ENCODE peak calls at places on chromosomes 11 and 22, in ten cellular contexts. W is cardiac muscle cell, X is HFF-Myc, U is cardiac fibroblast, F is neural crest cell, Z is fibroblast of pulmonary artery, D is fibroblast of the aortic adventitia, K is HFFc6, N is activated B cell treated with CpG ODN at 0.5 μM for 24 hours, C is hepatocyte. T is an unnamed sample.
A peak's percentile ranks its signal among the peaks of the same experiment; 100 is the strongest.

GRCh38 chr11:67492801-67493547 is 10.1 kb downstream of the AIP start:
- DNase-seq in Z (no peak), D (no peak), F (no peak), N (no peak), W (no peak), U (no peak), C (no peak), K (no peak), X (no peak), T (no peak)

GRCh38 chr11:41201156-41201555 is 258.3 kb downstream of the LRRC4C start:
- DNase-seq in C (peak; percentile 49), D (no peak), X (peak; percentile 3), F (peak; percentile 65), Z (peak; percentile 10), K (no peak), W (peak; percentile 19), U (peak; percentile 10), N (no peak), T (peak; percentile 47)

GRCh38 chr11:84722583-84723108 is 904.5 kb downstream of the DLG2 start:
- DNase-seq in C (no peak), Z (no peak), K (no peak), F (no peak), N (no peak), W (no peak), U (no peak), X (no peak), D (no peak), T (no peak)

GRCh38 chr11:14244926-14245325 is 114.1 kb downstream of the RRAS2 start:
- DNase-seq in K (no peak), D (no peak), U (no peak), W (no peak), Z (no peak), F (no peak), C (no peak), X (no peak), N (no peak), T (no peak)

GRCh38 chr11:125180413-125181305 is 16.1 kb downstream of the PKNOX2 start:
- DNase-seq in W (no peak), K (no peak), X (no peak), D (peak; percentile 51), Z (peak; percentile 14), U (peak; percentile 63), C (no peak), N (no peak), F (no peak), T (no peak)

GRCh38 chr11:118928108-118928869 is 2.6 kb upstream of the BCL9L start:
- DNase-seq in U (peak; percentile 96), W (peak; percentile 95), Z (peak; percentile 94), K (peak; percentile 94), N (peak; percentile 94), C (peak; percentile 96), X (peak; percentile 85), D (peak; percentile 96), F (peak; percentile 99), T (peak; percentile 93)

GRCh38 chr22:45709866-45710265 is 38.2 kb downstream of the ATXN10 start:
- DNase-seq in F (no peak), W (peak; percentile 6), C (no peak), Z (no peak), U (peak; percentile 73), K (peak; percentile 81), N (no peak), D (peak; percentile 35), X (no peak), T (no peak)

GRCh38 chr11:30635401-30635989 is 49.3 kb upstream of the MPPED2 start:
- DNase-seq in K (no peak), C (peak; percentile 19), W (peak; percentile 0), U (no peak), X (no peak), F (peak; percentile 55), D (no peak), N (no peak), Z (no peak), T (peak; percentile 20)

GRCh38 chr11:34185926-34186841 is 80.8 kb downstream of the NAT10 start:
- DNase-seq in K (no peak), C (no peak), Z (peak; percentile 30), U (no peak), N (no peak), D (peak; percentile 28), X (no peak), W (peak; percentile 20), F (peak; percentile 21), T (peak; percentile 61)

GRCh38 chr11:71139516-71140205 is 112.7 kb downstream of the SHANK2 start:
- DNase-seq in Z (no peak), U (no peak), X (no peak), F (no peak), W (peak; percentile 51), N (no peak), K (no peak), D (peak; percentile 19), C (peak; percentile 27), T (no peak)

GRCh38 chr22:45335021-45335818 is 25.5 kb downstream of the FAM118A start:
- DNase-seq in C (no peak), W (no peak), X (no peak), Z (no peak), D (no peak), U (no peak), N (no peak), K (no peak), F (no peak), T (peak; percentile 19)

GRCh38 chr11:118607401-118608267 is at the start of gene PHLDB1:
- DNase-seq in N (peak; percentile 48), U (peak; percentile 79), K (peak; percentile 69), Z (peak; percentile 72), C (peak; percentile 68), F (peak; percentile 52), D (peak; percentile 68), W (peak; percentile 82), X (no peak), T (peak; percentile 62)

GRCh38 chr11:35511666-35512065 is 13.8 kb downstream of the PAMR1 start:
- DNase-seq in F (no peak), W (peak; percentile 47), Z (peak; percentile 44), N (no peak), U (peak; percentile 79), X (no peak), C (no peak), K (peak; percentile 88), D (no peak), T (no peak)

GRCh38 chr11:19374189-19374588 is 133.4 kb upstream of the E2F8 start:
- DNase-seq in W (peak; percentile 75), Z (peak; percentile 85), D (peak; percentile 94), X (peak; percentile 43), C (no peak), N (no peak), K (peak; percentile 98), U (peak; percentile 98), F (no peak), T (no peak)

GRCh38 chr11:1467270-1467669 is 19.3 kb downstream of the MOB2 start:
- DNase-seq in U (no peak), F (no peak), C (no peak), K (no peak), W (no peak), Z (no peak), X (no peak), N (no peak), D (no peak), T (no peak)
- TF ChIP-seq CTCF in U (no peak), F (no peak), C (no peak), K (no peak), W (no peak), Z (no peak), X (no peak), N (no peak), D (no peak), T (no peak)

DNA sequence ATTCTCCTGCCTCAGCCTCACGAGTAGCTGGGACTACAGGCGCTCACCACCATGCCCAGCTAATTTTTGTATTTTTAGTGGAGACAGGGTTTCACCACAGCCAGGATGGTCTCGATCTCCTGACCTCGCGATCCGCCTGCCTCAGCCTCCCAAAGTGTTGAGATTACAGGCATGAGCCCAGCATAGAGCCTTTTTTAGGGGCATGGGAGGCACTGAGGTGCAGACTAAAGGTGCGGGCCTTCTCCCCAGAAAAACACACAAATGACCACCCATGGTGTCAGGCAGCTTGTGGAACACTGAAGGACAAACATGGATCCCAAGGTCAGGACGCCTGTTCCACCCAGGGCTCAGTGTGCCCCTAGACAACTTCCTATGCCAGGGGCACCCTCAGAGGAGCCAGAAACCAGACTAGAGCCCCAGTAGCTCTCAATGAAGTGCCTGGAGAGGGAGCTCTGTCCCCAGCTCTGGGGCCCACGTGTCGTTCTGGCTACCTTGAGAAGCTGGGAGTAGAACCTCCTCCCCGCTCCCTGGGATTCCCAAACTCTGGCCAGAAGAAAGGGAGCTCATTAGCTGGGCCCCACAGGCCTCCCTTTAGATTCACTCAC is 21.2 kb upstream of the CD5 start:
- DNase-seq in U (no peak), X (no peak), K (no peak), N (no peak), C (no peak), F (no peak), W (no peak), D (no peak), Z (no peak), T (no peak)
- TF ChIP-seq CTCF in U (no peak), X (no peak), K (no peak), N (no peak), C (no peak), F (no peak), W (no peak), D (no peak), Z (no peak), T (no peak)

DNA sequence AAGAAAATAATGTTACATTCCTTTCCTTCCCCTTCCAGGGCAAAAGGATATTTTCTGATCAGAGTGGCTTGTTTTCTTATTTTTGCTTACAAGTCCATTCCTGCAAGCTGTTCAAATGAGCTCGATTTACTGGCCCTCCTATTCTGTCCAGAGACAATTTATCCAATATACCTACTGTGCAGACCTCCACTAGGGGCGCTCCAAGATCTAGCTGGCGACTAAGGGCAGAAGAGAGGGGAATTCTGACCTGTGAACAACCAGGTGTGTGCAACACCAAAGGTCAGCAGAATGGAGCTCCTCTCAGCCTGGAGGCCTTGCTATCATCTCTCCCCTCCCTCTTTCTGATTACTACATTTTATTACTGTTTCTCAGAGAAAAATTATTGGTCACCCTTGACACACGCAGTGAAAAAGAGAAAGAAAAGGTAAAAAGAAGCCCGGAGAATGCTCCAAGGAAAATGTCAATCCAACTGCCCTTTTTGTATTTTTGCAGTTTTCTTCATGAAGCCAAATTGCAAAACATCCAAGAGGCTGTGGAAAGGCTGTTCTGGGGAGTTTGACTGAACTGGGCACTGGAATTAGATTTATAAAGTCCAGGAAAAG is 3.2 kb downstream of the SEZ6L start:
- DNase-seq in C (peak; percentile 74), Z (peak; percentile 20), K (no peak), U (peak; percentile 27), X (no peak), F (peak; percentile 59), W (peak; percentile 14), D (peak; percentile 0), N (no peak), T (peak; percentile 74)
- TF ChIP-seq CTCF in C (peak; percentile 61), Z (peak; percentile 64), K (peak; percentile 77), U (peak; percentile 58), X (peak; percentile 86), F (peak; percentile 78), W (peak; percentile 53), D (peak; percentile 33), N (no peak), T (peak; percentile 81)

DNA sequence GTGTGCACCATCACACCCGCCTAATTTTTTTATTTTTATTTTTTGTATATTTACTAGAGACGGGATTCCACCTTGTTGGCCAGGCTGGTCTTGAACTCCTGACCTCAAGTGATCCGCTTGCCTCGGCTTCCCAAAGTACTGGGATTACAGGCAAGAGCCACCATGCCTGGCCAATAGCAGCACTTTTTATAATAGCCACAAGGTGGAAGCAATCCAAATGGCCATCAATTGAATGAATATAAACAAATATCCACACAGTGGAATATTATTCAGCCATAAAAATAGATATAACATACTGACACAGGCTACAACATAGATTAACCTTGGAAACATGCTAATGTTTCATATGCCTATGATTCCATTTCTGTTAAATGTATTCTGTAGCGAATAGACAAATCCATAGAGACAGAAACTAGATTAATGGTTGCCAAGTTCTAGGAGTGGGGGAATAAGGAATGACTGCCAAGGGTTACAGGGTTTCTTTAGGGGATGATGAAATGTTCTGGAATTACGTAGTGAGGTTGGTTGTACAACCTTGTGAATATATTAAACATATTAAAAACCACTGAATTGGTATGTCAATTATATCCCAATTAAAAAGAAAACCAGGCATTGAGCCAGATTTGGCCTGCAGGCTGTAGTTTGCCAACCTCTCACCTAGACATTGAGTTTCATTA is 4.8 kb downstream of the VPS51 start:
- DNase-seq in Z (peak; percentile 60), W (peak; percentile 80), C (no peak), U (no peak), F (no peak), K (no peak), D (peak; percentile 61), N (no peak), X (no peak), T (no peak)
- TF ChIP-seq CTCF in Z (peak; percentile 16), W (peak; percentile 16), C (no peak), U (no peak), F (peak; percentile 42), K (peak; percentile 58), D (no peak), N (no peak), X (no peak), T (no peak)